ENCODE peak calls at places on chromosomes 7 and 10, in seven cellular contexts. R is fibroblast of mammary gland, K is Panc1, N is pancreas, B is IMR-90, O is AG09309, M is mammary epithelial cell. U is an unnamed sample.

GRCh38 chr10:97574374-97575100 is 2.0 kb downstream of the ANKRD2 start:
- DNase-seq in R (peak; percentile 42), K (peak; percentile 94), N (peak; percentile 87), B (peak; percentile 42), O (peak; percentile 14), M (peak; percentile 90), U (peak; percentile 78)

GRCh38 chr10:77548157-77548556 is 89.5 kb downstream of the KCNMA1 start:
- DNase-seq in R (no peak), K (no peak), N (no peak), B (no peak), O (no peak), M (no peak), U (no peak)

GRCh38 chr10:63763744-63764143 is 242.5 kb downstream of the REEP3 start:
- DNase-seq in R (peak; percentile 53), K (no peak), N (no peak), B (peak; percentile 15), O (no peak), M (peak; percentile 76), U (peak; percentile 34)

GRCh38 chr7:45190406-45191165 is 33.0 kb downstream of the RAMP3 start:
- DNase-seq in R (no peak), K (no peak), N (no peak), B (no peak), O (no peak), M (no peak), U (no peak)

GRCh38 chr7:27235387-27236052 is 7.1 kb upstream of the EVX1 start:
- DNase-seq in R (peak; percentile 28), K (no peak), N (peak; percentile 45), B (no peak), O (no peak), M (peak; percentile 37), U (peak; percentile 34)

GRCh38 chr7:49773082-49773938 is at the start of gene VWC2:
- DNase-seq in R (no peak), K (no peak), N (no peak), B (no peak), O (no peak), M (no peak), U (no peak)

GRCh38 chr10:4663162-4663992 is 162.6 kb upstream of the AKR1E2 start:
- DNase-seq in R (peak; percentile 100), K (peak; percentile 94), N (peak; percentile 52), B (peak; percentile 99), O (peak; percentile 98), M (peak; percentile 99), U (peak; percentile 99)

GRCh38 chr10:47048533-47048905 is 137.3 kb downstream of the PTPN20 start:
- DNase-seq in R (no peak), K (no peak), N (peak; percentile 14), B (no peak), O (no peak), M (no peak), U (peak; percentile 9)

GRCh38 chr7:78226059-78226658 is 427.6 kb downstream of the PHTF2 start:
- DNase-seq in R (peak; percentile 65), K (peak; percentile 8), N (peak; percentile 31), B (peak; percentile 45), O (no peak), M (peak; percentile 1), U (peak; percentile 60)

GRCh38 chr10:103905441-103905840 is 12.5 kb downstream of the STN1 start:
- DNase-seq in R (no peak), K (no peak), N (no peak), B (no peak), O (no peak), M (no peak), U (no peak)

GRCh38 chr10:84224411-84225028 is 824 bp downstream of the LRIT2 start:
- DNase-seq in R (no peak), K (no peak), N (no peak), B (no peak), O (no peak), M (no peak), U (no peak)

GRCh38 chr7:22377690-22378089 is 20.7 kb upstream of the RAPGEF5 start:
- DNase-seq in R (no peak), K (no peak), N (no peak), B (no peak), O (no peak), M (no peak), U (no peak)

GRCh38 chr10:369441-370221 is 234.4 kb downstream of the ZMYND11 start:
- DNase-seq in R (peak; percentile 64), K (no peak), N (no peak), B (peak; percentile 81), O (peak; percentile 84), M (no peak), U (no peak)

GRCh38 chr10:72832701-72833100 is 60.8 kb upstream of the OIT3 start:
- DNase-seq in R (no peak), K (no peak), N (no peak), B (peak; percentile 5), O (no peak), M (no peak), U (no peak)

GRCh38 chr7:31096882-31097258 is 44.8 kb downstream of the ADCYAP1R1 start:
- DNase-seq in R (no peak), K (no peak), N (no peak), B (no peak), O (no peak), M (no peak), U (no peak)

GRCh38 chr7:90236890-90237289 is 8.1 kb upstream of the CFAP69 start:
- DNase-seq in R (no peak), K (no peak), N (no peak), B (no peak), O (no peak), M (no peak), U (no peak)

GRCh38 chr7:832292-832967 is at the start of gene SUN1:
- DNase-seq in R (peak; percentile 86), K (peak; percentile 83), N (no peak), B (peak; percentile 88), O (peak; percentile 39), M (peak; percentile 96), U (peak; percentile 82)

GRCh38 chr10:88389456-88389855 is 193.7 kb downstream of the RNLS start:
- DNase-seq in R (peak; percentile 76), K (no peak), N (peak; percentile 31), B (peak; percentile 73), O (no peak), M (peak; percentile 30), U (peak; percentile 80)
- TF ChIP-seq CTCF in R (peak; percentile 66), K (peak; percentile 70), N (peak; percentile 42), B (peak; percentile 74), O (peak; percentile 58), M (peak; percentile 66), U (peak; percentile 54)

GRCh38 chr7:80677629-80678028 is 39.2 kb downstream of the CD36 start:
- DNase-seq in R (peak; percentile 27), K (no peak), N (no peak), B (peak; percentile 26), O (no peak), M (peak; percentile 20), U (no peak)

GRCh38 chr7:80675090-80675489 is 36.6 kb downstream of the CD36 start:
- DNase-seq in R (no peak), K (no peak), N (no peak), B (no peak), O (no peak), M (no peak), U (no peak)

GRCh38 chr7:80678703-80679102 is 40.3 kb downstream of the CD36 start:
- DNase-seq in R (no peak), K (no peak), N (no peak), B (no peak), O (no peak), M (no peak), U (no peak)

GRCh38 chr7:80680159-80680903 is 41.9 kb downstream of the CD36 start:
- DNase-seq in R (no peak), K (no peak), N (no peak), B (no peak), O (no peak), M (no peak), U (no peak)

GRCh38 chr7:80676404-80676803 is 38.0 kb downstream of the CD36 start:
- DNase-seq in R (no peak), K (no peak), N (no peak), B (no peak), O (no peak), M (no peak), U (no peak)
- H3K4me3 ChIP-seq in R (no peak overlapping the region), K (no peak overlapping the region), N (no peak overlapping the region), B (no peak overlapping the region), O (no peak overlapping the region), M (no peak overlapping the region), U (no peak overlapping the region)

GRCh38 chr7:17968791-17969715 is 28.8 kb upstream of the SNX13 start:
- DNase-seq in R (no peak), K (no peak), N (no peak), B (no peak), O (no peak), M (no peak), U (no peak)

GRCh38 chr7:17965600-17965999 is 25.3 kb upstream of the SNX13 start:
- DNase-seq in R (peak; percentile 60), K (no peak), N (no peak), B (peak; percentile 71), O (no peak), M (peak; percentile 77), U (peak; percentile 16)

GRCh38 chr7:17966706-17967105 is 26.4 kb upstream of the SNX13 start:
- DNase-seq in R (no peak), K (no peak), N (no peak), B (no peak), O (no peak), M (no peak), U (no peak)

GRCh38 chr7:17976952-17977351 is 36.7 kb upstream of the SNX13 start:
- DNase-seq in R (no peak), K (no peak), N (no peak), B (no peak), O (no peak), M (no peak), U (no peak)

GRCh38 chr7:17971392-17971791 is 31.1 kb upstream of the SNX13 start:
- DNase-seq in R (peak; percentile 34), K (no peak), N (no peak), B (peak; percentile 33), O (no peak), M (no peak), U (peak; percentile 59)
- TF ChIP-seq CTCF in R (no peak), K (peak; percentile 50), N (no peak), B (peak; percentile 46), O (no peak), M (peak; percentile 17), U (no peak)

DNA sequence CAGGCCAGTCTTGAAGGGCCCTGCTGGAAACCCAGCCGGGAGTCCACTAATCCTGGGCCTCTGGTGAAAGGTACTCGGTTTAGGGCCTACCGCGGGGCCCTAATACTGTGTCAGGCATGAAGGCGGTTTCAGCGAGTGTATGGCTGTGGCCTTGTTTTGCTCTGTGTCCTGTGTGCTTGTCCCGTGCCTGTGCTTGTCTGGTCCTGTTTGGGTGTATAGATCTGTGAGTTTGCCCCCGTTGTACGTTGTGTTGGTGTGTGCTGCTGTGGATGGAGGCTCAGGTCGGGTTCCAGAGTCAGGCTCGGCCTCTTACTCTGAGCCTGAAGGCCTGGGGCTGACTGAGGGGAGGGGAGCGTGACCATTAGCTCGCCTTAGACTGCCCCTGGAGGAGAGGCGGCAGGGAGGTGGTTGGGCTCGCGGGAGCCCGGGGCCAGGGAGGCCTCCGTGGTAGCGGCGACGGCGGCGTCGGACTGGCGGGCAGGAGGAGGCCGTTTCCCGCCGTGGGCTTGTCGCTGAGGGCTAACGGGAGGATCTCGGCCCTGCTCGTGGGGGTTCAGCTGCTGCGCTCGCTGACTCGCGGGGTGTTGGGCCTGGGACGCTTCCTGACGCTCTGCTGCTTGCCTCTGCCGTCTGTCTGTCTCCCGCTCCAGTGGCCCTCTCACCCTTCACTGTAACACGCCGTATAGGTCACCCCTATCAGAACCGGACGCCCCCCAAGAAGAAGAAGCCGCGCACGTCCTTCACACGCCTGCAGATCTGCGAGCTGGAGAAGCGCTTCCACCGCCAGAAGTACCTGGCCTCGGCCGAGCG is 2.6 kb downstream of the TLX1 start:
- DNase-seq in R (no peak), K (no peak), N (no peak), B (no peak), O (no peak), M (no peak), U (no peak)
- H3K4me3 ChIP-seq in R (no peak overlapping the region), K (no peak overlapping the region), N (no peak overlapping the region), B (no peak overlapping the region), O (no peak overlapping the region), M (no peak overlapping the region), U (no peak overlapping the region)

U was measured in cardiac fibroblast.